ENCODE peak calls at places on chromosomes 11 and 22, in nine cellular contexts. E, H, K, V, T, W, U, N and F are unnamed samples.

GRCh38 chr22:49936973-49937757 is 18.7 kb downstream of the CRELD2 start:
- DNase-seq in E (no peak), H (no peak), K (peak; percentile 57), V (no peak), T (no peak), W (no peak), U (no peak), N (no peak), F (no peak)

GRCh38 chr22:50340157-50340879 is 2.8 kb upstream of the PPP6R2 start:
- DNase-seq in E (no peak), H (no peak), K (no peak), V (peak; percentile 70), T (no peak), W (peak; percentile 39), U (no peak), N (no peak), F (no peak)

GRCh38 chr11:2526808-2527381 is 82.1 kb downstream of the KCNQ1 start:
- DNase-seq in E (peak; percentile 50), H (peak; percentile 92), K (peak; percentile 87), V (no peak), T (peak; percentile 78), W (no peak), U (peak; percentile 87), N (peak; percentile 82), F (no peak)

GRCh38 chr22:20607157-20607907 is 99.9 kb downstream of the MED15 start:
- DNase-seq in E (no peak), H (peak; percentile 72), K (no peak), V (no peak), T (no peak), W (peak; percentile 55), U (no peak), N (no peak), F (no peak)

GRCh38 chr22:37844904-37845334 is 785 bp upstream of the ANKRD54 start:
- DNase-seq in E (no peak), H (no peak), K (no peak), V (no peak), T (no peak), W (no peak), U (no peak), N (no peak), F (no peak)

GRCh38 chr11:133175111-133175510 is 357.2 kb downstream of the OPCML start:
- DNase-seq in E (no peak), H (no peak), K (no peak), V (no peak), T (no peak), W (no peak), U (no peak), N (no peak), F (no peak)

GRCh38 chr11:82906236-82906635 is 4.7 kb downstream of the DDIAS start:
- DNase-seq in E (no peak), H (no peak), K (no peak), V (peak; percentile 26), T (no peak), W (no peak), U (no peak), N (no peak), F (no peak)

GRCh38 chr11:14789879-14790484 is 102.0 kb downstream of the CYP2R1 start:
- DNase-seq in E (no peak), H (no peak), K (no peak), V (no peak), T (no peak), W (no peak), U (no peak), N (no peak), F (no peak)

GRCh38 chr11:66720223-66720898 is 8.7 kb downstream of the SPTBN2 start:
- DNase-seq in E (peak; percentile 88), H (peak; percentile 83), K (peak; percentile 52), V (peak; percentile 83), T (no peak), W (peak; percentile 60), U (peak; percentile 51), N (no peak), F (no peak)

GRCh38 chr11:16395601-16396000 is 39.3 kb upstream of the SOX6 start:
- DNase-seq in E (no peak), H (no peak), K (no peak), V (no peak), T (no peak), W (no peak), U (no peak), N (no peak), F (no peak)

GRCh38 chr11:131681875-131682274 is 311.5 kb downstream of the NTM start:
- DNase-seq in E (no peak), H (no peak), K (no peak), V (no peak), T (no peak), W (no peak), U (no peak), N (no peak), F (no peak)

GRCh38 chr22:27952779-27953178 is 33.7 kb upstream of the PITPNB start:
- DNase-seq in E (no peak), H (no peak), K (no peak), V (no peak), T (no peak), W (no peak), U (no peak), N (no peak), F (no peak)

GRCh38 chr22:28118957-28119631 is 200.0 kb upstream of the PITPNB start:
- DNase-seq in E (no peak), H (no peak), K (no peak), V (no peak), T (no peak), W (no peak), U (no peak), N (no peak), F (no peak)

GRCh38 chr11:119531623-119532022 is 108.7 kb upstream of the THY1 start:
- DNase-seq in E (peak; percentile 12), H (peak; percentile 65), K (no peak), V (no peak), T (peak; percentile 34), W (no peak), U (no peak), N (no peak), F (no peak)

GRCh38 chr11:129313588-129314288 is 61.9 kb upstream of the BARX2 start:
- DNase-seq in E (no peak), H (no peak), K (no peak), V (no peak), T (no peak), W (no peak), U (no peak), N (no peak), F (no peak)

GRCh38 chr11:6737872-6738466 is 33.8 kb downstream of the OR2AG2 start:
- DNase-seq in E (no peak), H (no peak), K (peak; percentile 65), V (peak; percentile 41), T (no peak), W (peak; percentile 11), U (peak; percentile 40), N (peak; percentile 8), F (no peak)

GRCh38 chr22:47474895-47475294 is 712.4 kb downstream of the TBC1D22A start:
- DNase-seq in E (no peak), H (no peak), K (no peak), V (no peak), T (no peak), W (no peak), U (no peak), N (no peak), F (peak; percentile 68)
- TF ChIP-seq POLR2AphosphoS5 in E (no peak), H (no peak), K (no peak), V (no peak), T (peak; percentile 68), W (no peak), U (peak; percentile 47), N (no peak), F (no peak)

GRCh38 chr11:11622772-11623531 is 1.1 kb upstream of the GALNT18 start:
- DNase-seq in E (no peak), H (no peak), K (no peak), V (peak; percentile 18), T (peak; percentile 84), W (peak; percentile 9), U (no peak), N (no peak), F (peak; percentile 80)
- TF ChIP-seq POLR2AphosphoS5 in E (no peak), H (no peak), K (no peak), V (no peak), T (peak; percentile 87), W (no peak), U (peak; percentile 56), N (no peak), F (peak; percentile 52)

GRCh38 chr11:127003260-127003981 is 2.9 kb upstream of the KIRREL3 start:
- DNase-seq in E (no peak), H (no peak), K (no peak), V (no peak), T (no peak), W (peak; percentile 91), U (no peak), N (peak; percentile 42), F (no peak)
- TF ChIP-seq POLR2AphosphoS5 in E (no peak), H (no peak), K (no peak), V (no peak), T (no peak), W (no peak), U (no peak), N (no peak), F (no peak)

DNA sequence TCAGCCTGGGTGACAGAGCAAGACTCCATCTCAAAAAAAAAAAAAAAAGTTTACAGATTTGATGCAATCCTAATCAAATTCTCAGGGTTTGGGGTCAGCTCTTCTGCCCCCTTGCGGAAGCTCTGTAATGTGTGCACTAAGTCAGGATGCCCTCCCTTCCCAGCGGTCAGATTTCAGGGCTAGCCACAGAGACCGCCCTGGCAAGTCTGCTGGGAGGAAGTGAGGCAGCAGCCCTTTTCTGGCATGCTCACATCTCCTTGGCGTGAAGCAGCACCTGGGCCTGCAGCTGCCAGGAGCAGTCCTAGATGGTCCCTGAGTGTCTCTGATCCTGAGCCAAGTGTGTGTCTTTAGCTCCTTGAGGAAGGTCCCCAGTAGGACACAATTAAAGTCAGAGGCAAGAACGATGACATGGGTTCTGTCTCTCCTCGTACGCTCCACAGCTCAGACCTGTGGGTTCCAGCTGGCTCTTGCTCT is 10.9 kb upstream of the APOBEC3C start:
- DNase-seq in E (peak; percentile 66), H (peak; percentile 90), K (peak; percentile 81), V (peak; percentile 66), T (peak; percentile 86), W (peak; percentile 72), U (peak; percentile 83), N (peak; percentile 78), F (peak; percentile 94)
- TF ChIP-seq POLR2AphosphoS5 in E (peak; percentile 43), H (peak; percentile 77), K (peak; percentile 15), V (no peak), T (no peak), W (no peak), U (peak; percentile 8), N (no peak), F (no peak)

GRCh38 chr11:534592-535518 is 521 bp downstream of the HRAS start:
- DNase-seq in E (peak; percentile 72), H (peak; percentile 89), K (peak; percentile 52), V (no peak), T (no peak), W (peak; percentile 71), U (no peak), N (no peak), F (no peak)
- TF ChIP-seq POLR2AphosphoS5 in E (peak; percentile 46), H (peak; percentile 30), K (no peak), V (no peak), T (no peak), W (no peak), U (no peak), N (no peak), F (no peak)